ENCODE peak calls at places on chromosomes 3 and 15, in five cellular contexts. K, D, H, E and R are unnamed samples.

GRCh38 chr15:68256675-68257450 is 20.7 kb upstream of the FEM1B start:
- DNase-seq in E (peak; percentile 89), D (peak; percentile 89), H (peak; percentile 94), K (peak; percentile 64), R (peak; percentile 90)

GRCh38 chr3:10601131-10601856 is 95.9 kb upstream of the ATP2B2 start:
- DNase-seq in H (peak; percentile 6), D (no peak), K (no peak), E (no peak), R (no peak)

GRCh38 chr15:39663684-39664083 is 82.8 kb downstream of the THBS1 start:
- DNase-seq in E (no peak), K (no peak), D (no peak), H (peak; percentile 45), R (no peak)

GRCh38 chr15:48358681-48359152 is 27.5 kb downstream of the DUT start:
- DNase-seq in E (no peak), D (peak; percentile 73), H (peak; percentile 62), K (no peak), R (no peak)

GRCh38 chr15:70095387-70096214 is 2.1 kb downstream of the TLE3 start:
- DNase-seq in D (peak; percentile 29), K (no peak), E (peak; percentile 48), H (no peak), R (no peak)

GRCh38 chr3:74844428-74844827 is 230.0 kb upstream of the CNTN3 start:
- DNase-seq in K (no peak), E (no peak), H (no peak), D (no peak), R (no peak)

GRCh38 chr3:140651287-140651686 is 26.6 kb upstream of the TRIM42 start:
- DNase-seq in K (no peak), H (no peak), E (no peak), D (no peak), R (no peak)

GRCh38 chr3:195150194-195151118 is 120.5 kb downstream of the XXYLT1 start:
- DNase-seq in K (no peak), E (peak; percentile 72), D (peak; percentile 97), H (peak; percentile 91), R (no peak)

GRCh38 chr15:31366169-31366734 is 39.6 kb downstream of the KLF13 start:
- DNase-seq in H (peak; percentile 40), E (peak; percentile 55), D (peak; percentile 55), K (no peak), R (peak; percentile 54)

GRCh38 chr3:80232760-80233159 is 465.0 kb upstream of the ROBO1 start:
- DNase-seq in H (peak; percentile 97), K (no peak), E (no peak), D (peak; percentile 3), R (no peak)

GRCh38 chr3:127424766-127425504 is 137.1 kb upstream of the PRR20G start:
- DNase-seq in H (no peak), D (no peak), E (no peak), K (no peak), R (no peak)

GRCh38 chr3:116166121-116166520 is 279.2 kb downstream of the LSAMP start:
- DNase-seq in E (no peak), K (no peak), D (no peak), H (no peak), R (no peak)

GRCh38 chr15:94059188-94059587 is 172.2 kb upstream of the MCTP2 start:
- DNase-seq in K (no peak), H (no peak), D (no peak), E (no peak), R (no peak)
- H3K4me3 ChIP-seq in K (no peak overlapping the region), H (no peak overlapping the region), D (no peak overlapping the region), E (no peak overlapping the region), R (no peak overlapping the region)

DNA sequence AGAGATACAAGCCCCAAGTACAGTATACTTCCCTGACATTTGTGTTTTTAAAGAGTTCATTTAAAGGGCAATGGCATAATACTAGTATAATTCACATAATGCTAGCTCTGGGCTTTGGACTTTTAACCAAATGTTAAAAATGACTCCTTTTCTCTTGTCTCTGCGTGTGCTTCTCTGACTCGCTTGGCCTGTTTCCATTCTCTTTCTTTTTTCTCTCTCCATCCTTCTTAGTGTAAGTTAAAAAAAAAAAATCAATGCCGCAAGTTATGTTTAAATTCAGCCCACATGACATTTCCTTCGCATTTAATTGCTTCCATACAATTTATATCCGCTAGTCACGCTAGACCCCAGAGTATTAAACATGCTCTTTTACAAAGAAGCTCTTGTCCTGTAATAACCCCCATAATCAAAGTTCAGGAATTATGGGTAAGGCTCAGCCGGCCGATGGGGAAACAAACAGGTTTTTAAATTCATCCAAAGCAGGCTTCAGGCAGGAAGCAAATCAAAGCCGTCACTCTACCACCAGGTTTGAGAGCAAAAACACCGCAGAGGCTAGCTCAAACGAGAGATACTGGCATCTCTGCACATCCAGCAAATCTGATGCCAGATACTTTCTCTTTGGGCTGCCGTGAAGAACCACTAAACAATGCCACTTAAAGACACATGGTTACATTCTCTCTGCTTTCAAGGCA is 19.3 kb downstream of the WWTR1 start:
- DNase-seq in E (no peak), K (no peak), D (peak; percentile 92), H (peak; percentile 56), R (peak; percentile 19)
- H3K4me3 ChIP-seq in E (peak overlapping the region; percentile 31), K (no peak overlapping the region), D (peak overlapping the region; percentile 31), H (peak overlapping the region; percentile 40), R (no peak overlapping the region)

GRCh38 chr3:178043084-178043483 is 493.2 kb upstream of the KCNMB2 start:
- DNase-seq in K (no peak), D (peak; percentile 6), E (no peak), H (peak; percentile 35), R (no peak)
- H3K4me3 ChIP-seq in K (no peak overlapping the region), D (no peak overlapping the region), E (no peak overlapping the region), H (no peak overlapping the region), R (no peak overlapping the region)

DNA sequence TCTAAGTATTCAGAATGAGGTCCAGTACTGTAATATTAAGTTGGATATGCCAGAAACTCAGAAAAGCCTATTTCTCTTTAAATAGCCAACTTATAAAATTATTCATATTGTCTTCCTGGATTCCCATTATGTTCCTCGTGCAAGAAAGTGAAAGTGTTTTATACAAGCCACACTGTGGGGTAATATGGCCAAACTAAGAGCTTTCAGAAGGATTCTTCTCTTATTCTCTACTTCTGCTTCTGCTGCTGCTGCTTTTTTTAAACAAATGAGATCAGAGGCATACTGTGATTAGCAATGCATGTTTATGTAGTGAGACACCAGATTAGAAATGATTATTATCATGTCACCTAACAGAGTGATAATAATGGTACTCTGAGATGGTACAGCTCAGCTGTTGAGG is 1026.5 kb upstream of the CFAP20DC start:
- DNase-seq in H (no peak), D (no peak), K (no peak), E (no peak), R (no peak)
- H3K4me3 ChIP-seq in H (no peak overlapping the region), D (no peak overlapping the region), K (no peak overlapping the region), E (no peak overlapping the region), R (no peak overlapping the region)

GRCh38 chr3:35677797-35678196 is 38.5 kb downstream of the ARPP21 start:
- DNase-seq in E (no peak), H (peak; percentile 46), D (no peak), K (no peak), R (no peak)

GRCh38 chr3:35685153-35685552 is 45.8 kb downstream of the ARPP21 start:
- DNase-seq in K (no peak), E (no peak), D (no peak), H (no peak), R (no peak)

GRCh38 chr3:35678552-35679220 is 39.4 kb downstream of the ARPP21 start:
- DNase-seq in H (no peak), K (no peak), E (no peak), D (no peak), R (no peak)

GRCh38 chr3:35679409-35680080 is 40.2 kb downstream of the ARPP21 start:
- DNase-seq in D (no peak), E (no peak), H (no peak), K (no peak), R (no peak)

GRCh38 chr3:35680866-35681650 is 41.7 kb downstream of the ARPP21 start:
- DNase-seq in E (no peak), D (no peak), K (no peak), H (no peak), R (no peak)
- H3K4me3 ChIP-seq in E (no peak overlapping the region), D (no peak overlapping the region), K (no peak overlapping the region), H (no peak overlapping the region), R (no peak overlapping the region)

GRCh38 chr15:89442671-89443307 is 53.6 kb downstream of the RHCG start:
- DNase-seq in K (peak; percentile 88), E (no peak), H (peak; percentile 44), D (peak; percentile 80), R (no peak)

GRCh38 chr15:89444241-89444797 is 52.1 kb downstream of the RHCG start:
- DNase-seq in D (no peak), E (no peak), K (no peak), H (no peak), R (no peak)

GRCh38 chr15:89442155-89442554 is 54.2 kb downstream of the RHCG start:
- DNase-seq in E (no peak), K (no peak), D (no peak), H (no peak), R (no peak)

GRCh38 chr15:89439764-89440163 is 56.6 kb downstream of the RHCG start:
- DNase-seq in D (no peak), H (no peak), E (no peak), K (no peak), R (no peak)

GRCh38 chr15:89441295-89441762 is 55.1 kb downstream of the RHCG start:
- DNase-seq in D (no peak), K (no peak), H (no peak), E (no peak), R (no peak)
- H3K4me3 ChIP-seq in D (no peak overlapping the region), K (no peak overlapping the region), H (no peak overlapping the region), E (no peak overlapping the region), R (no peak overlapping the region)